ENCODE peak calls at places on chromosomes 4 and X, in nine cellular contexts. I is ovary, A is aorta, K is thoracic aorta, B is HL-60, D is cardiac muscle cell, N is MM.1S, L is tibial artery, Y is fibroblast of lung. R is an unnamed sample.

GRCh38 chr4:8547912-8548730 is 32.1 kb upstream of the GPR78 start:
- DNase-seq in I (peak), A (peak), K (no peak), B (no peak), D (no peak), N (no peak), L (no peak), Y (no peak), R (no peak)

GRCh38 chr4:156971168-156971601 is 414 bp downstream of the PDGFC start:
- DNase-seq in I (peak), A (peak), K (no peak), B (no peak), D (peak), N (no peak), L (peak), Y (no peak), R (no peak)

GRCh38 chrX:119292445-119292844 is 56.4 kb downstream of the PGRMC1 start:
- DNase-seq in I (no peak), A (no peak), K (no peak), B (no peak), D (no peak), N (no peak), L (no peak), Y (no peak), R (no peak)

GRCh38 chr4:168584321-168584771 is 87.5 kb downstream of the PALLD start:
- DNase-seq in I (no peak), A (no peak), K (no peak), B (no peak), D (no peak), N (no peak), L (no peak), Y (peak), R (no peak)

GRCh38 chrX:47217121-47217851 is 1.2 kb upstream of the CDK16 start:
- DNase-seq in I (no peak), A (peak), K (no peak), B (no peak), D (no peak), N (no peak), L (peak), Y (no peak), R (no peak)

GRCh38 chr4:4647041-4647440 is 105.2 kb upstream of the STX18 start:
- DNase-seq in I (no peak), A (no peak), K (no peak), B (no peak), D (no peak), N (no peak), L (no peak), Y (no peak), R (no peak)

GRCh38 chr4:2217726-2218125 is 24.2 kb downstream of the HAUS3 start:
- DNase-seq in I (no peak), A (no peak), K (no peak), B (no peak), D (no peak), N (no peak), L (no peak), Y (no peak), R (no peak)

GRCh38 chr4:154506253-154506652 is 14.7 kb upstream of the DCHS2 start:
- DNase-seq in I (no peak), A (no peak), K (no peak), B (no peak), D (peak), N (peak), L (no peak), Y (peak), R (peak)

GRCh38 chr4:57043304-57044251 is 64.9 kb downstream of the POLR2B start:
- DNase-seq in I (no peak), A (no peak), K (no peak), B (no peak), D (no peak), N (no peak), L (no peak), Y (no peak), R (peak)

GRCh38 chrX:39950035-39950688 is 147.6 kb downstream of the BCOR start:
- DNase-seq in I (no peak), A (no peak), K (no peak), B (no peak), D (no peak), N (no peak), L (no peak), Y (no peak), R (no peak)

GRCh38 chrX:15475021-15475420 is 18.1 kb downstream of the PIR start:
- DNase-seq in I (no peak), A (no peak), K (no peak), B (no peak), D (no peak), N (no peak), L (no peak), Y (no peak), R (no peak)

GRCh38 chrX:23610491-23610890 is 56.8 kb upstream of the PRDX4 start:
- DNase-seq in I (no peak), A (no peak), K (no peak), B (no peak), D (no peak), N (no peak), L (no peak), Y (no peak), R (no peak)

GRCh38 chrX:75603833-75604232 is 81.0 kb upstream of the ZDHHC15 start:
- DNase-seq in I (no peak), A (no peak), K (no peak), B (peak), D (peak), N (peak), L (no peak), Y (peak), R (no peak)

GRCh38 chrX:39418936-39419659 is 617.8 kb downstream of the MID1IP1 start:
- DNase-seq in I (peak), A (no peak), K (no peak), B (no peak), D (peak), N (no peak), L (no peak), Y (no peak), R (no peak)

GRCh38 chr4:70559216-70559830 is 32.7 kb upstream of the AMBN start:
- DNase-seq in I (peak), A (no peak), K (no peak), B (peak), D (peak), N (peak), L (peak), Y (peak), R (no peak)

GRCh38 chr4:175419120-175419774 is 392.8 kb downstream of the GPM6A start:
- DNase-seq in I (no peak), A (no peak), K (no peak), B (no peak), D (no peak), N (no peak), L (no peak), Y (peak), R (no peak)

GRCh38 chrX:154401918-154402621 is 3.9 kb downstream of the RPL10 start:
- DNase-seq in I (no peak), A (no peak), K (no peak), B (no peak), D (no peak), N (no peak), L (no peak), Y (no peak), R (no peak)

GRCh38 chr4:71974681-71975080 is 57.1 kb upstream of the NPFFR2 start:
- DNase-seq in I (no peak), A (no peak), K (no peak), B (no peak), D (no peak), N (no peak), L (no peak), Y (peak), R (no peak)

GRCh38 chr4:138399041-138399440 is 156.9 kb upstream of the SLC7A11 start:
- DNase-seq in I (no peak), A (no peak), K (no peak), B (no peak), D (no peak), N (no peak), L (no peak), Y (no peak), R (no peak)

GRCh38 chr4:22901631-22902030 is 208.9 kb downstream of the GBA3 start:
- DNase-seq in I (no peak), A (no peak), K (no peak), B (no peak), D (no peak), N (no peak), L (no peak), Y (no peak), R (no peak)

GRCh38 chr4:8721621-8722020 is 129.1 kb downstream of the CPZ start:
- DNase-seq in I (no peak), A (no peak), K (no peak), B (no peak), D (no peak), N (no peak), L (peak), Y (no peak), R (no peak)

GRCh38 chrX:132023117-132023895 is at the start of gene STK26:
- DNase-seq in I (peak), A (peak), K (peak), B (peak), D (peak), N (peak), L (peak), Y (peak), R (no peak)

GRCh38 chrX:68669094-68669830 is 21.8 kb downstream of the STARD8 start:
- DNase-seq in I (no peak), A (no peak), K (no peak), B (no peak), D (peak), N (no peak), L (no peak), Y (no peak), R (no peak)

GRCh38 chr4:8435656-8436121 is 4.8 kb downstream of the ACOX3 start:
- DNase-seq in I (no peak), A (no peak), K (no peak), B (no peak), D (peak), N (peak), L (no peak), Y (peak), R (no peak)

GRCh38 chrX:20743054-20743453 is 476.3 kb upstream of the RPS6KA3 start:
- DNase-seq in I (no peak), A (no peak), K (no peak), B (no peak), D (no peak), N (no peak), L (no peak), Y (no peak), R (no peak)

GRCh38 chrX:69060631-69061408 is 104.4 kb downstream of the PJA1 start:
- DNase-seq in I (peak), A (no peak), K (no peak), B (no peak), D (peak), N (no peak), L (peak), Y (peak), R (no peak)

DNA sequence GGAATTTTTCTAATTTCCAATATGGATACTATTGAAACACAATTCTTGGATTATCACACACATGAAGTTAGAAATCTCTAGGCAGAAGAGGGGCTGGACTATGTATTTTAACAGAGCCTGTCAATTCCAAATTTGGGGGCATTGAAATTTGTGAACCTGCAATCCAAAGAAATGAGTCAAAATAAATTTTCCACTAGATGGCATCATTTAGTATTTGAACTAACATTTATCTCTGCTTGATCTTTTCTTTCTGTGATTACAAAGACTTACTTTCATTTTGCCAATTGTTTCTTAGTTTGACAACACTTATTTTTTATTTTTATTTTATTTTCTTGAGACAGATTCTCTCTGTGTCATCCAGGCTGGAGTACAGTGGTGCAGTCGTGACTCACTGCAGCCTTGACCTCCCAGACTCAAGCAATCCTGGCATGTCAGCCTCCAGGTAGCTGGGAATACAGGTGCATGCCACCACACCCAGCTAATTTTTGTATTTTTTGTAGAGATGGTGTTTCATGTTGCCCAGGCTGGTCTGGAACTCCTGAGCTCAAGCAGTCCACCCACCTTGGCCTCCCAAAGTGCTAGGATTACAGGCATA is 2.7 kb upstream of the PYURF start:
- DNase-seq in I (no peak), A (no peak), K (no peak), B (no peak), D (no peak), N (peak), L (no peak), Y (peak), R (no peak)
- H3K27ac ChIP-seq in I (no peak), A (no peak), K (peak), B (peak), D (no peak), N (no peak), L (peak), Y (no peak), R (peak)

GRCh38 chr4:148092316-148093014 is 349.7 kb downstream of the NR3C2 start:
- DNase-seq in I (no peak), A (no peak), K (no peak), B (no peak), D (no peak), N (no peak), L (no peak), Y (no peak), R (peak)
- H3K27ac ChIP-seq in I (no peak), A (no peak), K (no peak), B (no peak), D (no peak), N (no peak), L (no peak), Y (no peak), R (no peak)

GRCh38 chr4:144658908-144659307 is 13.0 kb downstream of the HHIP start:
- DNase-seq in I (no peak), A (no peak), K (no peak), B (no peak), D (no peak), N (no peak), L (no peak), Y (no peak), R (no peak)
- H3K27ac ChIP-seq in I (no peak), A (no peak), K (no peak), B (no peak), D (no peak), N (no peak), L (no peak), Y (no peak), R (no peak)

GRCh38 chr4:13887010-13887409 is 259.5 kb upstream of the BOD1L1 start:
- DNase-seq in I (no peak), A (no peak), K (no peak), B (no peak), D (no peak), N (no peak), L (no peak), Y (no peak), R (no peak)

GRCh38 chr4:13893221-13893620 is 265.7 kb upstream of the BOD1L1 start:
- DNase-seq in I (no peak), A (no peak), K (no peak), B (no peak), D (no peak), N (no peak), L (no peak), Y (no peak), R (no peak)

GRCh38 chr4:13891544-13891939 is 264.0 kb upstream of the BOD1L1 start:
- DNase-seq in I (no peak), A (no peak), K (no peak), B (no peak), D (no peak), N (no peak), L (no peak), Y (no peak), R (no peak)

GRCh38 chr4:13892739-13893105 is 265.2 kb upstream of the BOD1L1 start:
- DNase-seq in I (no peak), A (no peak), K (no peak), B (no peak), D (no peak), N (no peak), L (no peak), Y (no peak), R (peak)

GRCh38 chr4:13888112-13888511 is 260.6 kb upstream of the BOD1L1 start:
- DNase-seq in I (no peak), A (no peak), K (no peak), B (no peak), D (no peak), N (no peak), L (no peak), Y (peak), R (no peak)
- H3K27ac ChIP-seq in I (no peak), A (no peak), K (no peak), B (no peak), D (no peak), N (no peak), L (no peak), Y (peak), R (no peak)

DNA sequence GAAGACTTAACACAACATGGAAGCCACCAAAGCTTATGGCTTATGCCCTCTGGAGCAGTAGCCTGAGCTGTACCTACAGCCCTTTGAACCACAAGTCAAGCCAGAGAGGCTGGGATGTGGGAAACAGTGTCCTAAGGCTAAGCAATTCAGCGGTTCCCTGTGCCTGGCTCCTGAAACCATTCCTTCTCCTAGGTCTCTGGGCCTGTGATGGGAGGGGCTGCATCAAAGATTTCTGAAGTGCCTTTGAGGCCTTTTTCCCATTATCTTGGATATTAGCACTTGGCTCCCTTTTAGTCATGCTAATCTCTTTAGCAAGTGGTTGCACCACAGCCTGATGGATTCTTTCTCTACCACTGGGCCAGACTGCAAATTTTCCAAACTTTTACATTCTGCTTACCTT is 140.5 kb upstream of the NUDT10 start:
- DNase-seq in I (no peak), A (no peak), K (no peak), B (no peak), D (no peak), N (no peak), L (no peak), Y (no peak), R (no peak)
- H3K27ac ChIP-seq in I (no peak), A (no peak), K (no peak), B (no peak), D (no peak), N (no peak), L (no peak), Y (no peak), R (no peak)

GRCh38 chr4:26130173-26130572 is 190.6 kb upstream of the RBPJ start:
- DNase-seq in I (no peak), A (no peak), K (no peak), B (no peak), D (no peak), N (no peak), L (no peak), Y (no peak), R (no peak)
- H3K27ac ChIP-seq in I (no peak), A (no peak), K (no peak), B (no peak), D (no peak), N (no peak), L (no peak), Y (no peak), R (no peak)

GRCh38 chr4:159097785-159098184 is 5.1 kb upstream of the RAPGEF2 start:
- DNase-seq in I (no peak), A (no peak), K (no peak), B (no peak), D (no peak), N (no peak), L (no peak), Y (no peak), R (no peak)
- H3K27ac ChIP-seq in I (no peak), A (no peak), K (no peak), B (no peak), D (no peak), N (no peak), L (no peak), Y (no peak), R (no peak)

GRCh38 chr4:80309301-80310004 is 26.1 kb upstream of the CFAP299 start:
- DNase-seq in I (no peak), A (no peak), K (no peak), B (no peak), D (no peak), N (no peak), L (no peak), Y (peak), R (no peak)
- H3K27ac ChIP-seq in I (no peak), A (no peak), K (no peak), B (no peak), D (no peak), N (no peak), L (no peak), Y (peak), R (no peak)

GRCh38 chrX:52923781-52924241 is 26.7 kb downstream of the FAM156B start:
- DNase-seq in I (peak), A (no peak), K (no peak), B (peak), D (peak), N (peak), L (no peak), Y (peak), R (no peak)
- H3K27ac ChIP-seq in I (no peak), A (no peak), K (no peak), B (no peak), D (peak), N (peak), L (peak), Y (peak), R (peak)

GRCh38 chrX:150514462-150514861 is 54.0 kb upstream of the MTM1 start:
- DNase-seq in I (no peak), A (no peak), K (no peak), B (no peak), D (no peak), N (no peak), L (no peak), Y (no peak), R (no peak)

GRCh38 chrX:150512426-150512825 is 56.0 kb upstream of the MTM1 start:
- DNase-seq in I (no peak), A (no peak), K (no peak), B (no peak), D (no peak), N (no peak), L (no peak), Y (no peak), R (no peak)

GRCh38 chrX:150513564-150513963 is 54.9 kb upstream of the MTM1 start:
- DNase-seq in I (no peak), A (no peak), K (no peak), B (no peak), D (no peak), N (no peak), L (no peak), Y (peak), R (no peak)

GRCh38 chrX:150515801-150516200 is 52.6 kb upstream of the MTM1 start:
- DNase-seq in I (no peak), A (no peak), K (no peak), B (no peak), D (no peak), N (no peak), L (no peak), Y (no peak), R (no peak)

DNA sequence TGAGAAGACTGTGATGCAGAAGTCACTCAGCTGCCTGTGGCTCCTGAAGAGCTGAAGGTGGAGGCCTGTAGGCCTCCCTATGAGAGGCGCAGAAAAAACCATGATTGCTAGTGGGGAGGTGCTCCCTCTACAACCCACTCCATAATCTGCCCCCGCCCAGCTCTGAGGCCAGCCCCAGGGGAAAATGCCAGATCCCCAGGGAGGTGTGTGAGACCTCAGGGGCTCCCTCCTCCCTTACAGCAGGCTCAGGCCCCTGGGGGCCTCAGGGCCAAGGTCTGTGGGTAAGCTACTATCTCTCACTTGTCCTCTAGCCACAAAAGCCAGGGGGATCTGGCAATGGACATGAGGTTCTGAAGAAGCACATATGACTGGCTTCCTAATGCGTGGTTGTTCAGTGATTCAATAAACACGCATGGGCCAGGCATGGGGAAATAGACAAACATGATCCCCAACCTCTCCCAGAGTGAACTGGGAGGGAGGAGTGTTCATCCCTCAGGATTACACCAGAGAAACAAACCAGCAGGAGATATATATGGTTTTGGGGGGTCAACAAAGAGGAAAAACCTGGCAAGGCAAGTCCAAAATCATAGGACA is 51.0 kb upstream of the MTM1 start:
- DNase-seq in I (peak), A (no peak), K (no peak), B (no peak), D (no peak), N (no peak), L (peak), Y (peak), R (no peak)
- H3K27ac ChIP-seq in I (no peak), A (no peak), K (no peak), B (no peak), D (no peak), N (no peak), L (no peak), Y (no peak), R (no peak)

R was measured in esophagus muscularis mucosa.